ENCODE peak calls at places on chromosomes 3 and 15, in seven cellular contexts. One of them, this sample, is unnamed.

GRCh38 chr3:149489060-149489690 is 14.7 kb downstream of the TM4SF4 start:
- DNase-seq in A549: no peak
- DNase-seq in HL-60: no peak
- DNase-seq in stomach: no peak
- DNase-seq in CD4-positive, CD25-positive, alpha-beta regulatory T cell: no peak
- DNase-seq in tibial artery: no peak
- DNase-seq in CD8-positive, alpha-beta T cell: no peak
- DNase-seq in this sample: no peak

GRCh38 chr3:111392911-111393351 is 149.1 kb upstream of the CD96 start:
- DNase-seq in A549: no peak
- DNase-seq in HL-60: no peak
- DNase-seq in stomach: no peak
- DNase-seq in CD4-positive, CD25-positive, alpha-beta regulatory T cell: no peak
- DNase-seq in tibial artery: no peak
- DNase-seq in CD8-positive, alpha-beta T cell: peak
- DNase-seq in this sample: no peak

GRCh38 chr3:134317106-134317947 is 56.9 kb downstream of the AMOTL2 start:
- DNase-seq in A549: no peak
- DNase-seq in HL-60: no peak
- DNase-seq in stomach: no peak
- DNase-seq in CD4-positive, CD25-positive, alpha-beta regulatory T cell: no peak
- DNase-seq in tibial artery: no peak
- DNase-seq in CD8-positive, alpha-beta T cell: no peak
- DNase-seq in this sample: no peak

GRCh38 chr3:32451049-32451659 is 51.5 kb downstream of the CMTM6 start:
- DNase-seq in A549: no peak
- DNase-seq in HL-60: no peak
- DNase-seq in stomach: peak
- DNase-seq in CD4-positive, CD25-positive, alpha-beta regulatory T cell: no peak
- DNase-seq in tibial artery: no peak
- DNase-seq in CD8-positive, alpha-beta T cell: no peak
- DNase-seq in this sample: no peak

GRCh38 chr3:51434746-51435323 is 43.8 kb downstream of the RBM15B start:
- DNase-seq in A549: peak
- DNase-seq in HL-60: peak
- DNase-seq in stomach: peak
- DNase-seq in CD4-positive, CD25-positive, alpha-beta regulatory T cell: peak
- DNase-seq in tibial artery: no peak
- DNase-seq in CD8-positive, alpha-beta T cell: peak
- DNase-seq in this sample: no peak

GRCh38 chr15:66024116-66024515 is 154.8 kb downstream of the RAB11A start:
- DNase-seq in A549: no peak
- DNase-seq in HL-60: no peak
- DNase-seq in stomach: no peak
- DNase-seq in CD4-positive, CD25-positive, alpha-beta regulatory T cell: no peak
- DNase-seq in tibial artery: no peak
- DNase-seq in CD8-positive, alpha-beta T cell: no peak
- DNase-seq in this sample: no peak

GRCh38 chr15:94509259-94509658 is 277.9 kb downstream of the MCTP2 start:
- DNase-seq in A549: no peak
- DNase-seq in HL-60: no peak
- DNase-seq in stomach: no peak
- DNase-seq in CD4-positive, CD25-positive, alpha-beta regulatory T cell: no peak
- DNase-seq in tibial artery: no peak
- DNase-seq in CD8-positive, alpha-beta T cell: no peak
- DNase-seq in this sample: no peak

GRCh38 chr15:57060799-57061198 is 142.4 kb downstream of the TCF12 start:
- DNase-seq in A549: no peak
- DNase-seq in HL-60: no peak
- DNase-seq in stomach: no peak
- DNase-seq in CD4-positive, CD25-positive, alpha-beta regulatory T cell: no peak
- DNase-seq in tibial artery: no peak
- DNase-seq in CD8-positive, alpha-beta T cell: no peak
- DNase-seq in this sample: no peak

GRCh38 chr3:196837819-196838420 is 29.8 kb upstream of the SENP5 start:
- DNase-seq in A549: peak
- DNase-seq in HL-60: peak
- DNase-seq in stomach: peak
- DNase-seq in CD4-positive, CD25-positive, alpha-beta regulatory T cell: peak
- DNase-seq in tibial artery: peak
- DNase-seq in CD8-positive, alpha-beta T cell: peak
- DNase-seq in this sample: peak

GRCh38 chr3:125668804-125669203 is 73.5 kb upstream of the OSBPL11 start:
- DNase-seq in A549: no peak
- DNase-seq in HL-60: no peak
- DNase-seq in stomach: no peak
- DNase-seq in CD4-positive, CD25-positive, alpha-beta regulatory T cell: no peak
- DNase-seq in tibial artery: no peak
- DNase-seq in CD8-positive, alpha-beta T cell: no peak
- DNase-seq in this sample: no peak

GRCh38 chr3:153338487-153338886 is 176.5 kb downstream of the RAP2B start:
- DNase-seq in A549: no peak
- DNase-seq in HL-60: no peak
- DNase-seq in stomach: no peak
- DNase-seq in CD4-positive, CD25-positive, alpha-beta regulatory T cell: no peak
- DNase-seq in tibial artery: no peak
- DNase-seq in CD8-positive, alpha-beta T cell: no peak
- DNase-seq in this sample: no peak

GRCh38 chr3:101849714-101850326 is 506 bp downstream of the NFKBIZ start:
- DNase-seq in A549: no peak
- DNase-seq in HL-60: no peak
- DNase-seq in stomach: peak
- DNase-seq in CD4-positive, CD25-positive, alpha-beta regulatory T cell: peak
- DNase-seq in tibial artery: peak
- DNase-seq in CD8-positive, alpha-beta T cell: peak
- DNase-seq in this sample: peak

GRCh38 chr3:72368331-72368975 is 479.8 kb downstream of the SHQ1 start:
- DNase-seq in A549: no peak
- DNase-seq in HL-60: no peak
- DNase-seq in stomach: no peak
- DNase-seq in CD4-positive, CD25-positive, alpha-beta regulatory T cell: no peak
- DNase-seq in tibial artery: no peak
- DNase-seq in CD8-positive, alpha-beta T cell: no peak
- DNase-seq in this sample: no peak

GRCh38 chr15:84773716-84774115 is 25.3 kb downstream of the ZNF592 start:
- DNase-seq in A549: no peak
- DNase-seq in HL-60: no peak
- DNase-seq in stomach: no peak
- DNase-seq in CD4-positive, CD25-positive, alpha-beta regulatory T cell: no peak
- DNase-seq in tibial artery: no peak
- DNase-seq in CD8-positive, alpha-beta T cell: no peak
- DNase-seq in this sample: no peak

GRCh38 chr3:50196253-50196801 is 4.9 kb downstream of the GNAT1 start:
- DNase-seq in A549: no peak
- DNase-seq in HL-60: no peak
- DNase-seq in stomach: no peak
- DNase-seq in CD4-positive, CD25-positive, alpha-beta regulatory T cell: no peak
- DNase-seq in tibial artery: no peak
- DNase-seq in CD8-positive, alpha-beta T cell: no peak
- DNase-seq in this sample: no peak
- H3K27ac ChIP-seq in A549: no peak
- H3K27ac ChIP-seq in HL-60: no peak
- H3K27ac ChIP-seq in stomach: no peak
- H3K27ac ChIP-seq in CD4-positive, CD25-positive, alpha-beta regulatory T cell: no peak
- H3K27ac ChIP-seq in tibial artery: no peak
- H3K27ac ChIP-seq in CD8-positive, alpha-beta T cell: no peak
- H3K27ac ChIP-seq in this sample: no peak

GRCh38 chr3:43093974-43094373 is 11.9 kb downstream of the POMGNT2 start:
- DNase-seq in A549: no peak
- DNase-seq in HL-60: no peak
- DNase-seq in stomach: no peak
- DNase-seq in CD4-positive, CD25-positive, alpha-beta regulatory T cell: no peak
- DNase-seq in tibial artery: no peak
- DNase-seq in CD8-positive, alpha-beta T cell: no peak
- DNase-seq in this sample: no peak
- H3K4me3 ChIP-seq in A549: no peak
- H3K4me3 ChIP-seq in HL-60: no peak
- H3K4me3 ChIP-seq in stomach: no peak
- H3K4me3 ChIP-seq in CD4-positive, CD25-positive, alpha-beta regulatory T cell: no peak
- H3K4me3 ChIP-seq in tibial artery: no peak
- H3K4me3 ChIP-seq in CD8-positive, alpha-beta T cell: no peak
- H3K4me3 ChIP-seq in this sample: no peak

GRCh38 chr3:188689101-188689574 is 482.6 kb upstream of the TPRG1 start:
- DNase-seq in A549: no peak
- DNase-seq in HL-60: no peak
- DNase-seq in stomach: no peak
- DNase-seq in CD4-positive, CD25-positive, alpha-beta regulatory T cell: no peak
- DNase-seq in tibial artery: peak
- DNase-seq in CD8-positive, alpha-beta T cell: no peak
- DNase-seq in this sample: no peak

GRCh38 chr3:188685789-188686188 is 486.0 kb upstream of the TPRG1 start:
- DNase-seq in A549: no peak
- DNase-seq in HL-60: no peak
- DNase-seq in stomach: no peak
- DNase-seq in CD4-positive, CD25-positive, alpha-beta regulatory T cell: no peak
- DNase-seq in tibial artery: no peak
- DNase-seq in CD8-positive, alpha-beta T cell: no peak
- DNase-seq in this sample: no peak

GRCh38 chr3:188690076-188690475 is 481.7 kb upstream of the TPRG1 start:
- DNase-seq in A549: no peak
- DNase-seq in HL-60: no peak
- DNase-seq in stomach: no peak
- DNase-seq in CD4-positive, CD25-positive, alpha-beta regulatory T cell: no peak
- DNase-seq in tibial artery: no peak
- DNase-seq in CD8-positive, alpha-beta T cell: no peak
- DNase-seq in this sample: no peak

GRCh38 chr3:188686319-188686718 is 485.5 kb upstream of the TPRG1 start:
- DNase-seq in A549: no peak
- DNase-seq in HL-60: no peak
- DNase-seq in stomach: no peak
- DNase-seq in CD4-positive, CD25-positive, alpha-beta regulatory T cell: no peak
- DNase-seq in tibial artery: no peak
- DNase-seq in CD8-positive, alpha-beta T cell: no peak
- DNase-seq in this sample: no peak

DNA sequence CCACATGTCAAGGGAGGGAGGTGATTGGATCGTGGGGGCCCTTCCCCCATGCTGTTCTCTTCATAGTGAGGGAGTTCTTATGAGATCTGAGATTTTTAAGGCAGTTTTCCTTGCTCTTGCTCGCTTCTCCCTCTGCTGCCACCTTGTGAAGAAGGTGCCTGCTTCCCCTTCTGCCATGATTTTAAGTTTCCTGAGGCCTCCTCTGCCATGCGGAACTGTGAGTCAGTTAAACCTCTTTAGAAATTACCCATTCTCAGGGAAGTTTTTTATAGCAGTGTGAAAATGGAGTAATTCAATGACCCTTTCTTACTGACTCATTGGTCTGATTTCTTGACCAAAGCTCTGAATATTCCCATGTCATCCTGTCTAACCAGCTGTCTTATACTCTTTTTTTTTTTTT is 484.4 kb upstream of the TPRG1 start:
- DNase-seq in A549: no peak
- DNase-seq in HL-60: no peak
- DNase-seq in stomach: no peak
- DNase-seq in CD4-positive, CD25-positive, alpha-beta regulatory T cell: no peak
- DNase-seq in tibial artery: no peak
- DNase-seq in CD8-positive, alpha-beta T cell: no peak
- DNase-seq in this sample: no peak
- H3K27ac ChIP-seq in A549: no peak
- H3K27ac ChIP-seq in HL-60: no peak
- H3K27ac ChIP-seq in stomach: no peak
- H3K27ac ChIP-seq in CD4-positive, CD25-positive, alpha-beta regulatory T cell: no peak
- H3K27ac ChIP-seq in tibial artery: peak
- H3K27ac ChIP-seq in CD8-positive, alpha-beta T cell: no peak
- H3K27ac ChIP-seq in this sample: no peak

DNA sequence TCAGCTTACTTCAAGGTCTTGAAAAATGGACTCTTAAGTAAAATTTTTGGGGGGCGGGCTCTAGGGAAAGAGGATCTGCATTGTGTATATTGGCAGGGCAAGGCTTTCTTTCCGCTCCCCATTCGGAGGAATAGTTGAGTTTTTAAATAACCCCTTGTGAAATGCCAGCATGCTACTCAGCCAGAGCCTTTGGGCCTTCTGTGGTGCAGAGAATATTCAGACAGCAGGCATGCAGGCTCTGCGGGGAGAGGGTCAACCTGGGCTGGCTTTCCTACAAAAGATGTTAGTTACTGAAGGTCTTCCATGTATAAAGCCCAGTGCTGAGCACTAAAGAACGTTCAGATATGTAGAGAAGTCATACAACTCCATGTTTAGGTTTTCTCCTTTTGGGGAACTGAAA is 40.6 kb downstream of the ADAMTSL3 start:
- DNase-seq in A549: no peak
- DNase-seq in HL-60: no peak
- DNase-seq in stomach: no peak
- DNase-seq in CD4-positive, CD25-positive, alpha-beta regulatory T cell: no peak
- DNase-seq in tibial artery: no peak
- DNase-seq in CD8-positive, alpha-beta T cell: no peak
- DNase-seq in this sample: no peak
- H3K4me3 ChIP-seq in A549: no peak
- H3K4me3 ChIP-seq in HL-60: no peak
- H3K4me3 ChIP-seq in stomach: no peak
- H3K4me3 ChIP-seq in CD4-positive, CD25-positive, alpha-beta regulatory T cell: no peak
- H3K4me3 ChIP-seq in tibial artery: peak
- H3K4me3 ChIP-seq in CD8-positive, alpha-beta T cell: no peak
- H3K4me3 ChIP-seq in this sample: no peak

GRCh38 chr3:106710596-106710995 is 666.6 kb upstream of the CCDC54 start:
- DNase-seq in A549: no peak
- DNase-seq in HL-60: no peak
- DNase-seq in stomach: no peak
- DNase-seq in CD4-positive, CD25-positive, alpha-beta regulatory T cell: no peak
- DNase-seq in tibial artery: no peak
- DNase-seq in CD8-positive, alpha-beta T cell: no peak
- DNase-seq in this sample: no peak

GRCh38 chr3:106714400-106714799 is 662.8 kb upstream of the CCDC54 start:
- DNase-seq in A549: no peak
- DNase-seq in HL-60: no peak
- DNase-seq in stomach: no peak
- DNase-seq in CD4-positive, CD25-positive, alpha-beta regulatory T cell: no peak
- DNase-seq in tibial artery: no peak
- DNase-seq in CD8-positive, alpha-beta T cell: no peak
- DNase-seq in this sample: no peak

GRCh38 chr3:106707347-106707746 is 669.9 kb upstream of the CCDC54 start:
- DNase-seq in A549: no peak
- DNase-seq in HL-60: no peak
- DNase-seq in stomach: no peak
- DNase-seq in CD4-positive, CD25-positive, alpha-beta regulatory T cell: no peak
- DNase-seq in tibial artery: no peak
- DNase-seq in CD8-positive, alpha-beta T cell: no peak
- DNase-seq in this sample: no peak

GRCh38 chr3:106717178-106717780 is 660.0 kb upstream of the CCDC54 start:
- DNase-seq in A549: no peak
- DNase-seq in HL-60: no peak
- DNase-seq in stomach: no peak
- DNase-seq in CD4-positive, CD25-positive, alpha-beta regulatory T cell: no peak
- DNase-seq in tibial artery: no peak
- DNase-seq in CD8-positive, alpha-beta T cell: no peak
- DNase-seq in this sample: no peak

DNA sequence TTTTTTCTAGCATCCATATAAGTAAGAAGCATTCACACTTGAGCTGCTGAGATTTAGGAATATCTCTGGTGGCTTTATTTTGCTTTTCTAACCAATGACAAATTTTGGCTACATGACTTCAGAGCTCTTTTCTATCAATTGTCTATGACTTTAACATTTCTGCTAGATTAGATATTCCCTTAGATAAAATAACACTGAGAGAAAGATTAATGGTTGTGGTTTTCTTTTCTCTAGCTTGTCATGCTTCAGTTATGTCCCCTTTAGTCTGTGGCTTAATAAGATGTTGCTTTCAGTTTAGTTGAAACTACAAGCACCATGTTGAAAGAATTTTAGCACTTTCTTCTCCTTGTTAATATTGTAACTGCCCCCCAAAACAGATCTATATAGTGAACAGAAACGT is 665.6 kb upstream of the CCDC54 start:
- DNase-seq in A549: no peak
- DNase-seq in HL-60: no peak
- DNase-seq in stomach: no peak
- DNase-seq in CD4-positive, CD25-positive, alpha-beta regulatory T cell: no peak
- DNase-seq in tibial artery: no peak
- DNase-seq in CD8-positive, alpha-beta T cell: no peak
- DNase-seq in this sample: no peak
- H3K27ac ChIP-seq in A549: no peak
- H3K27ac ChIP-seq in HL-60: no peak
- H3K27ac ChIP-seq in stomach: no peak
- H3K27ac ChIP-seq in CD4-positive, CD25-positive, alpha-beta regulatory T cell: no peak
- H3K27ac ChIP-seq in tibial artery: no peak
- H3K27ac ChIP-seq in CD8-positive, alpha-beta T cell: no peak
- H3K27ac ChIP-seq in this sample: no peak

This sample was measured in heart right ventricle.